ENCODE peak calls at places on chromosomes 12 and 14, in ten cellular contexts. G is heart right ventricle; Y is A549; C is AG04450; N is K562; Q is CD8-positive, alpha-beta T cell; F is fibroblast of villous mesenchyme; H is LNCaP clone FGC; Z is HFF-Myc; L is body of pancreas. T is an unnamed sample.

GRCh38 chr12:86228656-86229055 is 27.5 kb downstream of the MGAT4C start:
- DNase-seq in G (no peak), Y (no peak), H (no peak), Z (no peak), L (no peak), N (no peak), C (no peak), F (no peak), Q (no peak), T (no peak)

GRCh38 chr14:32968972-32969544 is 30.4 kb downstream of the NPAS3 start:
- DNase-seq in F (no peak), C (no peak), G (no peak), Z (no peak), H (no peak), N (no peak), Y (no peak), L (no peak), Q (no peak), T (no peak)

GRCh38 chr12:7130791-7131501 is 775 bp downstream of the CLSTN3 start:
- DNase-seq in N (peak; percentile 37), C (no peak), G (no peak), Z (no peak), F (peak; percentile 40), H (no peak), Q (peak; percentile 46), Y (no peak), L (peak; percentile 58), T (peak; percentile 31)

GRCh38 chr12:54935235-54935951 is 49.2 kb downstream of the TESPA1 start:
- DNase-seq in G (no peak), N (peak; percentile 55), Z (peak; percentile 72), L (peak; percentile 13), Y (peak; percentile 86), Q (no peak), C (peak; percentile 60), F (peak; percentile 71), H (peak; percentile 46), T (peak; percentile 70)

GRCh38 chr12:132537836-132538235 is 47.9 kb downstream of the FBRSL1 start:
- DNase-seq in H (no peak), Y (no peak), L (no peak), N (no peak), G (no peak), F (no peak), Q (no peak), C (no peak), Z (no peak), T (no peak)

GRCh38 chr12:57049047-57049446 is 882 bp downstream of the MYO1A start:
- DNase-seq in G (no peak), L (no peak), Y (no peak), N (no peak), Q (no peak), F (no peak), Z (no peak), H (no peak), C (no peak), T (no peak)

GRCh38 chr12:2273751-2274150 is 221.0 kb downstream of the CACNA1C start:
- DNase-seq in Y (no peak), Q (no peak), H (no peak), F (no peak), G (no peak), L (no peak), C (no peak), Z (no peak), N (no peak), T (no peak)

GRCh38 chr12:76611533-76611932 is 52.0 kb upstream of the OSBPL8 start:
- DNase-seq in H (no peak), C (peak; percentile 58), F (peak; percentile 93), Z (peak; percentile 56), Q (no peak), L (peak; percentile 15), N (no peak), Y (no peak), G (no peak), T (peak; percentile 87)

GRCh38 chr12:130194154-130194553 is 31.9 kb downstream of the FZD10 start:
- DNase-seq in Z (no peak), F (no peak), N (no peak), Q (no peak), L (no peak), C (no peak), G (no peak), H (no peak), Y (no peak), T (no peak)

GRCh38 chr12:57543666-57544065 is 3.3 kb downstream of the DCTN2 start:
- DNase-seq in F (no peak), Q (no peak), G (no peak), Z (no peak), Y (no peak), C (no peak), N (no peak), H (no peak), L (no peak), T (no peak)

GRCh38 chr12:110039085-110039807 is 9.1 kb downstream of the C12orf76 start:
- DNase-seq in C (peak; percentile 95), Z (peak; percentile 77), Y (peak; percentile 92), L (peak; percentile 57), H (peak; percentile 86), F (peak; percentile 92), N (no peak), Q (peak; percentile 7), G (no peak), T (peak; percentile 99)

GRCh38 chr12:39417916-39418315 is 25.0 kb downstream of the KIF21A start:
- DNase-seq in N (no peak), Z (no peak), Y (no peak), F (no peak), G (no peak), C (no peak), L (no peak), H (no peak), Q (no peak), T (no peak)

GRCh38 chr12:101018540-101018939 is 191.5 kb downstream of the SLC5A8 start:
- DNase-seq in Q (no peak), F (peak; percentile 31), L (peak; percentile 23), H (no peak), G (no peak), Y (peak; percentile 5), C (peak; percentile 60), N (no peak), Z (peak; percentile 46), T (peak; percentile 88)

GRCh38 chr14:90757452-90757851 is 58.8 kb downstream of the TTC7B start:
- DNase-seq in C (no peak), Q (no peak), H (no peak), Y (no peak), L (no peak), G (no peak), Z (no peak), F (no peak), N (no peak), T (no peak)

GRCh38 chr14:90698379-90698869 is 117.8 kb downstream of the TTC7B start:
- DNase-seq in Y (no peak), Z (no peak), F (peak; percentile 68), H (no peak), C (no peak), L (peak; percentile 32), G (peak; percentile 78), Q (no peak), N (no peak), T (peak; percentile 70)

GRCh38 chr14:64758711-64759554 is 54.7 kb downstream of the PLEKHG3 start:
- DNase-seq in H (no peak), L (peak; percentile 75), G (peak; percentile 60), C (peak; percentile 93), N (no peak), Z (no peak), Y (peak; percentile 71), Q (no peak), F (peak; percentile 97), T (peak; percentile 94)

GRCh38 chr14:70045715-70046535 is 142.8 kb downstream of the SLC8A3 start:
- DNase-seq in L (peak; percentile 85), N (peak; percentile 37), Z (no peak), Y (peak; percentile 71), Q (no peak), C (peak; percentile 13), F (peak; percentile 38), H (peak; percentile 37), G (peak; percentile 37), T (peak; percentile 43)
- TF ChIP-seq CTCF in L (peak; percentile 92), N (peak; percentile 64), Z (peak; percentile 65), Y (peak; percentile 74), Q (no peak), C (peak; percentile 68), F (peak; percentile 69), H (peak; percentile 97), G (peak; percentile 67), T (peak; percentile 61)

DNA sequence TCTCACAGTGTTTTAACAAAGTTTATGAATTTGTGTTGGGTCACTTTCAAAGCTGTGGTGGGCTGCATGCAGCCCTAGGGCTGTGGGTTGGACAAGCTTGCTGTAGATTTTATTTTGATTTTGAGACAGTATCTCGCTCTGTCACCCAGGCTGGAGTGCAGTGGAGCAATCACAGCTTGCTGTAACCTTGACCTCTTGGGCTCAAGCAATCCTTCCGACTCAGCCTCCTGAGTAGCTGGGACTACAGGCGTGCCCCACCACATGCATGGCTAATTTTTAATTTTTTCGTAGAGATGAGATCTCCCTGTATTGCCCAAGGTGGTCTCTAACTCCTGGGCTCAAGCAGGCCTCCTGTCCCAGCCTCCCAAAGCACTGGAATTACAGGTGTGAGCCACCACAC is 5.4 kb downstream of the MARK3 start:
- DNase-seq in Q (no peak), F (no peak), Y (no peak), H (no peak), Z (no peak), L (no peak), N (no peak), C (no peak), G (no peak), T (no peak)
- H3K4me3 ChIP-seq in Q (no peak overlapping the region), F (no peak overlapping the region), Y (no peak overlapping the region), H (no peak overlapping the region), Z (no peak overlapping the region), L (no peak overlapping the region), N (no peak overlapping the region), C (no peak overlapping the region), G (no peak overlapping the region), T (no peak overlapping the region)

DNA sequence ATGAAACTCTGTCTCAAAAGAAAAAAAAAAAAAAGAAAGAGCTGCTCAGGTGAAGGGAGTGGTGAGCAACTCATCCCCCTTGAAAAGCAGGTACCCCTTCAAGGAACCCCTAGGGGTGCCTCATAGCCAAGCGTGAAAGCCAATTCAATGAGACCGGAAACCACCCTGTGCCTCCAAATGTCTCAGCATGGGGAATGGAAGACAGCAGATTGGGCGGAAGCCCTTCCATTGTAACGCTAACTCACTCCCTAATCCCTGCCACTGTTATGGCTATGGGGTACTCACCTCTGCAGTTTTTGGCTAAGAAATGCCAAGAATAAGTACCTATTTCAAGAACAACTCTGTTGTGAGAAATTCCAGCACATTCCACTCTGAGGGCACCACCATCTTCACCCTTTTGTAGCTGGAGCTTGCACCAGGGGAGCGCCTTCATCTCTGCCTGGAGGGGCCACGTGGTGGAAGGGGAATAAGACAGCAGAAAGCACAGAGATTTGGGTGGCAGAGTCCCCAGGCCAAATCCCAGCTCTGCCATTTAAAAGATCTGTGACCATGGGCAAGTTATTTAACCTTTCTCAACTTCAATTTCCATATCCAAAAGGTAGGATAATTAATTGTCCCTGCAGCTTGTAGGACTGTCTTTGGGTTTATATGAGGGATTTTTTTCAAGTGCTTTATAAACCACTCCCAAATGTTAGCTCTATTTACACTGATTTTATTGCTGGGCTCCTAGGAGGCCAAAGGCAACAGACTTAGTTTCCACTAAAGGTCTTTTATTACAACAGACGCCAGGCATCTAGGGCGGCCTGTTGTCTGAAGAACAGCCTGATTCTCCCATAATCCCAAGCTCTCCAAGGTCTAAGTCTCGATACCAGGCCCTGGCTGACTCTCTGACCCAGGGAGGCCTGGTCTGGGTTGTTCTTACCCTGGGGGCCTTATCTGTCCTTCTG is 63.9 kb downstream of the ITPK1 start:
- DNase-seq in Y (no peak), F (no peak), N (no peak), H (peak; percentile 37), G (no peak), Z (no peak), C (no peak), Q (no peak), L (no peak), T (no peak)
- TF ChIP-seq CTCF in Y (no peak), F (no peak), N (no peak), H (no peak), G (no peak), Z (no peak), C (no peak), Q (no peak), L (no peak), T (no peak)

GRCh38 chr14:91839754-91840153 is 27.6 kb downstream of the TC2N start:
- DNase-seq in F (no peak), G (no peak), Y (no peak), L (no peak), Q (no peak), C (no peak), H (no peak), Z (no peak), N (peak; percentile 50), T (no peak)
- H3K4me3 ChIP-seq in F (no peak overlapping the region), G (no peak overlapping the region), Y (no peak overlapping the region), L (no peak overlapping the region), Q (no peak overlapping the region), C (no peak overlapping the region), H (no peak overlapping the region), Z (no peak overlapping the region), N (no peak overlapping the region), T (no peak overlapping the region)